ENCODE peak calls at places on chromosomes 2 and 18, in four cellular contexts. W is brain microvascular endothelial cell, R is tibial nerve, T is GM10248. E is an unnamed sample.

GRCh38 chr18:42114310-42114943 is 159.4 kb downstream of the PIK3C3 start:
- DNase-seq in R (peak; percentile 90), T (peak; percentile 29), W (peak; percentile 76), E (peak; percentile 74)

GRCh38 chr2:149679286-149679685 is 91.7 kb upstream of the MMADHC start:
- DNase-seq in W (peak; percentile 34), R (no peak), T (no peak), E (no peak)

GRCh38 chr2:105325389-105325963 is 4.1 kb downstream of the TGFBRAP1 start:
- DNase-seq in R (no peak), W (peak; percentile 56), T (no peak), E (no peak)

GRCh38 chr2:222919841-222920609 is 59.2 kb downstream of the ACSL3 start:
- DNase-seq in T (no peak), R (no peak), W (peak; percentile 88), E (no peak)

GRCh38 chr18:48123324-48123723 is 192.9 kb upstream of the SMAD2 start:
- DNase-seq in W (no peak), R (no peak), T (no peak), E (no peak)

GRCh38 chr2:28393115-28393836 is 618 bp downstream of the FOSL2 start:
- DNase-seq in R (no peak), W (peak; percentile 62), T (peak; percentile 63), E (peak; percentile 62)

GRCh38 chr2:141911485-141912066 is 219.2 kb downstream of the LRP1B start:
- DNase-seq in R (no peak), W (peak; percentile 5), T (peak; percentile 2), E (peak; percentile 14)

GRCh38 chr2:197307933-197308521 is 2.6 kb downstream of the ANKRD44 start:
- DNase-seq in T (peak; percentile 40), W (no peak), R (no peak), E (peak; percentile 88)

GRCh38 chr2:42999391-42999811 is 207.0 kb upstream of the HAAO start:
- DNase-seq in T (no peak), W (no peak), R (no peak), E (no peak)

GRCh38 chr2:150174396-150174795 is 313.1 kb downstream of the RND3 start:
- DNase-seq in R (no peak), T (no peak), W (no peak), E (no peak)

GRCh38 chr2:221676566-221677172 is 104.6 kb upstream of the EPHA4 start:
- DNase-seq in R (no peak), T (no peak), W (no peak), E (no peak)

GRCh38 chr18:50853863-50854271 is 25.1 kb upstream of the ME2 start:
- DNase-seq in T (no peak), R (no peak), W (peak; percentile 79), E (no peak)

DNA sequence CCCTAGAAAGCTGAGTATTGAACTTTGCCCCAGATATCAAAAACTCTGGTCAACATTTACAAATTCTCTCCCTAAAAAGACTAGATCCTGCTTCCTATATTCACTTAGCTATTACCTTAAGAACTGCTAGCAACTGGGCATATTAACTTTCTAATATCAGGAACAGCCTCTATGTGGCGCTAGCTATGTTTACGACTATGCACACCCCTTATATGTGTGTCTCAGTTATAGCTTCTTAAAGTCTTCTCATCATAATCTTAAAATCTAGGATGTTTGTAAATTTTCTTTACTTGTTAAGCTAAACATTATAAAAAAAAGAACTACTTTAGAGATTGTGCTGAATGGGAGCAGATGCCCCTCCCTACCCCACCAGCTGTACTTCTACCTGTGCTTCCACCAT is 1.7 kb upstream of the STAMBP start:
- DNase-seq in T (no peak), R (no peak), W (peak; percentile 20), E (peak; percentile 30)
- TF ChIP-seq CTCF in T (peak; percentile 30), R (no peak), W (peak; percentile 56), E (peak; percentile 48)

DNA sequence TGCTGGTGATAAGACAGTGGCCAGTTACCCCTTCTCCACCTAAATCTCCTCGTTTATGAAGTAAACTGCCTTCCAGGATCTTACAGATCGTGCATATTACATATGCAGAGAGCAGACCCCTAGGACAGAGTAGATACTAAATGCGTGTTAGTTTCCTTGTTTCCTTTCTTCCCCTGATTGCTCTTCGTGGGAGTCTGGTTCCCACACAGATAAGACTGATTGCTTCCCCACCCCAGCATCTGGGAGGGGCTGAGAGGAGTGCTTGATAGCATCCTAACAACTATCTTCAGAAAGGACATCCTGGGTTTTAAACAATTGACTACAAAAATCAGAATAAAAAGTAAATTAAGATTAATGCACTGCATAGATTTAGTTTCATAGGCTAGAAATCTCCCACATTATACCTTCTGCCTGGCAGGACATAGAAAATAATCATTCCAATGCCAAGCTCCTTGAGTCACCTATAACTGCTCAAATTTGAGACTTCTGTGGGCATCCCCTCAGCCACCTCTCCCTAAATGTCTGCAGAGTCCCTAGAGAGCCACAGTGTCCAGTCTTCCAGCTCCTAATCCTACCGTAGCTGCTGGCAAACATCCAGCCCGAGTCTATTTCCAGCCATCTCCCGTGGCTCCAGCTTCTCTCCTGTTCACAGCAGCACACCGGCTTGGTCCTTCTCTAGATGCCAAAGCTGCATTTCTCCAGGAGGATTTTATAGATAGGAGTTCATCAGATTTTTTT is 128.3 kb downstream of the LRRC30 start:
- DNase-seq in R (no peak), W (no peak), T (no peak), E (no peak)
- TF ChIP-seq CTCF in R (no peak), W (no peak), T (no peak), E (no peak)

GRCh38 chr2:239378918-239379640 is 21.7 kb downstream of the HDAC4 start:
- DNase-seq in T (no peak), W (no peak), R (no peak), E (no peak)

GRCh38 chr2:239380831-239381708 is 19.8 kb downstream of the HDAC4 start:
- DNase-seq in W (no peak), R (no peak), T (peak; percentile 59), E (peak; percentile 77)

GRCh38 chr2:239381709-239382134 is 19.1 kb downstream of the HDAC4 start:
- DNase-seq in W (no peak), R (no peak), T (peak; percentile 80), E (peak; percentile 56)

GRCh38 chr2:239378021-239378917 is 22.6 kb downstream of the HDAC4 start:
- DNase-seq in T (no peak), R (no peak), W (no peak), E (no peak)

GRCh38 chr2:239379641-239380170 is 21.1 kb downstream of the HDAC4 start:
- DNase-seq in W (no peak), T (no peak), R (no peak), E (no peak)
- TF ChIP-seq CTCF in W (no peak), T (no peak), R (no peak), E (no peak)

DNA sequence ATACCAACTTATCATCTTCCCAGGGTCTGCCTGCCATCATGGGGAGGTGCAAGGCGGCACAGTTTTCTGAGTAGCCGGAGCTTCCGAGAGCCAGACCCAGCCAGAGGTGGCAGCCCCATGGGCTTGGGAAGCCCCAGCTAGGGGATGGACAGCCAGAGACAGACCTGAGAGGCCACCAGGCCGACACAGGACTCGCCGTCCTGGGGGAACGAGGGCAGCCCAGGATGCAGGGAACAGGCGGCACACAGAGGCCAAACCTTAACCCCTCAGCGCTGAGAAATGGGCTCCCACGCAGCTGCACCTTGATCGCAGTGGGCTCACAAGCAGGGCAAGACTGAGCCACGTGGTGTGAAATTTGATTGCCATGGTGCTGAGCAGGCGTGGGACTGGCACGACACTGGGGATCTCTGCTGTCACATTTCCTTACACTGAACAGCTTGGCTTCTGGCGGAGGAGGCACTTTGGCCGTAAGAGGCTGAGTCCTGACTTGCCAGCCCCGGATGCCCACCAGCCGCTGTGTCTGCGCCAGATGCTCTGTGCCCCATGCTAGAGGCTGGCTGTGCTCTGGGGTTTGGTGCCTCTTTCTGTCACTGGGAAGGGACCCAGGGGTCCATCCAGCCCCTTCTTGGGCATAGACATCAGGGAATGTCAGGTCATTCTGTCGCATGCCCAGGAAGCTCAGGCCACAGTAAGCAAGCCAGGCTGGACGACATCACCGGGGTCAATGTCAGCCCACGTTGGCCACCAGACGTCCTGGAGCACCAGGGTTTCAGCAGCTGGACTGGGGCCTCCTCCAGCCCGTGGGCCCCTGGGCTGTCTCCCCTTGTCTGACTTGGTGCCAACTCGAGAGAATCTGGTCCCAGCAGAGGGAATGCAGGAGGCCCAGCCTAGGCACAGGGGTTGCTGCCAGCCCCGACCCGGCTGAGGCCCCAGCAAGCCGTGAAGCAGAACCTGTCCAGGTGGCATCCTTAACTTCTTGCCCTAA is 312.1 kb upstream of the MYT1L start:
- DNase-seq in W (no peak), T (no peak), R (no peak), E (no peak)
- TF ChIP-seq CTCF in W (no peak), T (no peak), R (no peak), E (no peak)

GRCh38 chr2:163621445-163622004 is 114.3 kb downstream of the FIGN start:
- DNase-seq in T (no peak), W (no peak), R (no peak), E (no peak)

GRCh38 chr2:163630836-163631235 is 105.0 kb downstream of the FIGN start:
- DNase-seq in T (no peak), R (no peak), W (no peak), E (no peak)

GRCh38 chr2:163625632-163626031 is 110.2 kb downstream of the FIGN start:
- DNase-seq in R (no peak), W (no peak), T (no peak), E (no peak)

DNA sequence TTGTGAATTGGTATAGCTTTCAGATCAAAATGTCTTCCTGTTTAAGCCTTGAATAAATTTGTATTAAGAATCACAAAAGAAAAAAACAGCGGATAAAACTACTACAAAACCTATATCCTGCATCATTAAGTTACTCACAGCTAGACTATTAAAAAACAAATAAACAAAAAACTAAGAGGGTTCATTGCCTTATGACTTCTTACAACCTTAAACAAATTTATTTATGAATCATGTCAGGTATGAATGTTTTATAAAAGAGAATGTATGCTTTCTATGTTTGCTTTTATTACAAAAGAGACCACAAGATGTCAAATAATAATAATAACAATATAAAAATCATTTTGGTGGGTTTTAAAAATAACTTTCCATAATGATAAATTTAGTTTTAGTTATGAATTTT is 109.6 kb downstream of the FIGN start:
- DNase-seq in R (no peak), T (no peak), W (no peak), E (no peak)
- TF ChIP-seq CTCF in R (no peak), T (no peak), W (no peak), E (no peak)

DNA sequence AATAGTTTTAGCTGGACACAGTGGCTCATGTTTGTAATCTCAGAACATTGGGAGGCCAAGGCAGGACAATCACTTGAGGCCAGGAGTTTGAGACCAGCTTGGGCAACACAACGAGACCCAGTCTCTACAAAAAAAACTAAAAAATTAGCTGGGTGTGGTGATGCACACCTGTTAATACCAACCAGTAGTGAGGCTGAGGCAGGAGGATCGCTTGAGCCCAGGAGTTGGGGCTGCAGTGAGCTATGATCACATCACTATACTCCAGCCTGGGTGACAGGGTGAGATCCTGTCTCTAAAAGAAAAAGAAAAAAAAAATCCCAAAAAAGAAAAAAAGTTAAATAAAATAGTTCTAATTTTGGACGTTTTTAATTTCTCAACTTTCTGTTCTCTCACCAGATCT is 68.7 kb downstream of the MAP4K3 start:
- DNase-seq in T (no peak), W (no peak), R (no peak), E (no peak)
- TF ChIP-seq CTCF in T (no peak), W (no peak), R (no peak), E (no peak)

E was measured in activated CD8-positive, alpha-beta T cell treated with anti-CD3 and anti-CD28 coated beads for 36 hours.